ENCODE peak calls at places on chromosomes 16 and 17, in eight cellular contexts. V, Z, N, B, E, R, P and J are unnamed samples.
A peak's percentile ranks its signal among the peaks of the same experiment; 100 is the strongest.

GRCh38 chr16:3094289-3095027 is 4.6 kb downstream of the ZSCAN10 start:
- DNase-seq in N (peak; percentile 68), B (peak; percentile 38), P (no peak), R (peak; percentile 50), V (peak; percentile 48), E (no peak), Z (peak; percentile 59), J (peak; percentile 45)

GRCh38 chr17:61486135-61487120 is 34.2 kb downstream of the TBX4 start:
- DNase-seq in P (no peak), R (no peak), E (no peak), B (no peak), Z (no peak), N (peak; percentile 44), V (peak; percentile 82), J (no peak)

GRCh38 chr16:66309-67182 is 5.9 kb downstream of the RHBDF1 start:
- DNase-seq in V (peak; percentile 60), Z (peak; percentile 18), E (no peak), N (no peak), P (peak; percentile 14), B (no peak), R (no peak), J (no peak)

GRCh38 chr17:79188048-79188447 is 113.4 kb downstream of the ENGASE start:
- DNase-seq in R (peak; percentile 42), B (no peak), E (no peak), P (no peak), V (no peak), Z (no peak), N (peak; percentile 86), J (peak; percentile 12)

GRCh38 chr17:56319531-56319930 is 166.3 kb downstream of the ANKFN1 start:
- DNase-seq in E (peak; percentile 32), V (no peak), B (no peak), N (peak; percentile 67), Z (no peak), P (no peak), R (no peak), J (no peak)

GRCh38 chr16:2296662-2297505 is 29.0 kb upstream of the RNPS1 start:
- DNase-seq in Z (no peak), N (peak; percentile 34), E (no peak), R (peak; percentile 88), P (no peak), B (no peak), V (peak; percentile 66), J (peak; percentile 49)

GRCh38 chr16:19168173-19169080 is at the start of gene SYT17:
- DNase-seq in P (peak; percentile 19), Z (no peak), B (no peak), E (peak; percentile 21), R (no peak), V (no peak), N (peak; percentile 68), J (peak; percentile 24)

GRCh38 chr17:75854111-75854748 is 905 bp downstream of the WBP2 start:
- DNase-seq in P (no peak), R (peak; percentile 58), N (peak; percentile 32), E (no peak), Z (no peak), B (no peak), V (no peak), J (peak; percentile 69)

GRCh38 chr17:3890082-3890892 is 2.6 kb downstream of the CAMKK1 start:
- DNase-seq in Z (no peak), E (no peak), B (no peak), P (peak; percentile 48), V (peak; percentile 93), R (peak; percentile 71), N (no peak), J (peak; percentile 67)

GRCh38 chr17:79949646-79950292 is 85.9 kb downstream of the TBC1D16 start:
- DNase-seq in E (peak; percentile 65), R (peak; percentile 44), P (peak; percentile 6), V (peak; percentile 39), B (no peak), Z (no peak), N (peak; percentile 83), J (no peak)

GRCh38 chr17:13420294-13421277 is 181.1 kb downstream of the HS3ST3A1 start:
- DNase-seq in E (no peak), V (no peak), R (no peak), P (no peak), N (no peak), Z (no peak), B (no peak), J (no peak)

GRCh38 chr17:64077409-64077808 is 52.5 kb downstream of the ERN1 start:
- DNase-seq in E (no peak), N (no peak), Z (no peak), P (peak; percentile 23), V (no peak), B (no peak), R (no peak), J (no peak)

GRCh38 chr17:79045830-79046500 is 22.0 kb downstream of the C1QTNF1 start:
- DNase-seq in N (peak; percentile 82), Z (peak; percentile 43), E (peak; percentile 58), R (peak; percentile 82), B (peak; percentile 40), P (peak; percentile 76), V (peak; percentile 86), J (peak; percentile 76)

GRCh38 chr16:4411684-4412083 is 4.7 kb downstream of the CORO7 start:
- DNase-seq in B (no peak), Z (no peak), N (no peak), V (peak; percentile 86), E (no peak), P (peak; percentile 83), R (peak; percentile 87), J (no peak)

GRCh38 chr17:58756246-58757161 is 850 bp downstream of the PPM1E start:
- DNase-seq in N (peak; percentile 61), P (no peak), V (no peak), B (no peak), Z (no peak), E (peak; percentile 24), R (peak; percentile 26), J (peak; percentile 11)

GRCh38 chr16:22665048-22665797 is 148.7 kb upstream of the HS3ST2 start:
- DNase-seq in E (no peak), N (no peak), V (no peak), R (no peak), B (no peak), P (no peak), Z (no peak), J (no peak)

GRCh38 chr16:22664132-22664531 is 149.8 kb upstream of the HS3ST2 start:
- DNase-seq in P (no peak), R (no peak), Z (no peak), B (no peak), E (no peak), N (no peak), V (no peak), J (no peak)

GRCh38 chr16:22664561-22664997 is 149.4 kb upstream of the HS3ST2 start:
- DNase-seq in V (no peak), R (no peak), N (no peak), E (no peak), P (no peak), Z (no peak), B (no peak), J (no peak)

GRCh38 chr16:22663389-22664064 is 150.4 kb upstream of the HS3ST2 start:
- DNase-seq in Z (no peak), N (no peak), R (no peak), B (no peak), P (no peak), V (no peak), E (no peak), J (no peak)

GRCh38 chr16:22665803-22666202 is 148.2 kb upstream of the HS3ST2 start:
- DNase-seq in Z (no peak), V (no peak), E (no peak), P (no peak), R (no peak), N (no peak), B (no peak), J (no peak)
- H3K4me1 ChIP-seq in Z (no peaks in the 10 kb centered on the region), V (no peaks in the 10 kb centered on the region), E (no peaks in the 10 kb centered on the region), P (peaks cover 4% of the 10 kb centered on the region), R (no peaks in the 10 kb centered on the region), N (peaks cover 8% of the 10 kb centered on the region), B (no peaks in the 10 kb centered on the region), J (no peaks in the 10 kb centered on the region)

GRCh38 chr16:57923841-57924240 is 47.1 kb downstream of the CNGB1 start:
- DNase-seq in P (no peak), Z (no peak), V (no peak), N (no peak), R (no peak), B (no peak), E (no peak), J (no peak)
- H3K27ac ChIP-seq in P (no peak overlapping the region), Z (no peak overlapping the region), V (no peak overlapping the region), N (no peak overlapping the region), R (no peak overlapping the region), B (no peak overlapping the region), E (no peak overlapping the region), J (no peak overlapping the region)

GRCh38 chr16:81476732-81477131 is 32.1 kb downstream of the CMIP start:
- DNase-seq in N (no peak), Z (no peak), E (no peak), B (no peak), P (no peak), R (no peak), V (peak; percentile 19), J (no peak)
- H3K4me1 ChIP-seq in N (peaks cover 9% of the 10 kb centered on the region), Z (peaks cover 62% of the 10 kb centered on the region), E (peaks cover 3% of the 10 kb centered on the region), B (peaks cover 63% of the 10 kb centered on the region), P (peaks cover 75% of the 10 kb centered on the region), R (peaks cover 3% of the 10 kb centered on the region), V (peaks cover 43% of the 10 kb centered on the region), J (peaks cover 26% of the 10 kb centered on the region)

GRCh38 chr17:82315703-82316358 is 1.6 kb downstream of the CD7 start:
- DNase-seq in R (no peak), P (no peak), V (peak; percentile 77), E (no peak), Z (peak; percentile 76), N (peak; percentile 58), B (peak; percentile 42), J (no peak)

GRCh38 chr17:82318169-82318498 is 726 bp upstream of the CD7 start:
- DNase-seq in R (no peak), V (peak; percentile 68), P (no peak), N (no peak), E (no peak), Z (peak; percentile 19), B (no peak), J (no peak)

GRCh38 chr17:82317394-82318168 is at the start of gene CD7:
- DNase-seq in N (no peak), R (no peak), B (peak; percentile 54), Z (peak; percentile 87), E (no peak), V (peak; percentile 77), P (no peak), J (no peak)

GRCh38 chr17:82314721-82315605 is 2.4 kb downstream of the CD7 start:
- DNase-seq in E (no peak), R (no peak), N (no peak), Z (peak; percentile 17), P (no peak), V (peak; percentile 59), B (no peak), J (no peak)

GRCh38 chr17:82316651-82317393 is 586 bp downstream of the CD7 start:
- DNase-seq in E (no peak), V (no peak), B (no peak), Z (peak; percentile 59), N (no peak), P (no peak), R (no peak), J (no peak)
- H3K27ac ChIP-seq in E (no peak overlapping the region), V (no peak overlapping the region), B (peak overlapping the region; percentile 45), Z (peak overlapping the region; percentile 76), N (no peak overlapping the region), P (no peak overlapping the region), R (no peak overlapping the region), J (no peak overlapping the region)